ENCODE peak calls at places on chromosomes 3 and 15, in eight cellular contexts. Y is Daoy, N is AG20443, R is NCI-H1417, K is non-pigmented ciliary epithelial cell, E is stromal cell of bone marrow, X is NCI-H446, U is IMR-90. V is an unnamed sample.

GRCh38 chr15:88385078-88385700 is 82.0 kb downstream of the MRPL46 start:
- DNase-seq in Y (no peak), N (peak), R (no peak), K (no peak), E (peak), X (no peak), U (peak), V (no peak)

GRCh38 chr3:43378066-43378935 is 92.0 kb downstream of the SNRK start:
- DNase-seq in Y (peak), N (no peak), R (peak), K (no peak), E (no peak), X (no peak), U (peak), V (no peak)

GRCh38 chr3:13532085-13532484 is 16.8 kb upstream of the FBLN2 start:
- DNase-seq in Y (no peak), N (no peak), R (no peak), K (no peak), E (no peak), X (no peak), U (no peak), V (no peak)

GRCh38 chr3:139797724-139798343 is 120.1 kb upstream of the NMNAT3 start:
- DNase-seq in Y (peak), N (peak), R (no peak), K (no peak), E (no peak), X (no peak), U (peak), V (peak)

GRCh38 chr3:137948400-137949072 is 61.4 kb upstream of the CLDN18 start:
- DNase-seq in Y (no peak), N (no peak), R (peak), K (no peak), E (no peak), X (no peak), U (no peak), V (no peak)

GRCh38 chr15:50140097-50140496 is 21.1 kb upstream of the ATP8B4 start:
- DNase-seq in Y (no peak), N (no peak), R (no peak), K (no peak), E (no peak), X (no peak), U (peak), V (no peak)

GRCh38 chr3:112676659-112677234 is 35.8 kb upstream of the CCDC80 start:
- DNase-seq in Y (peak), N (peak), R (peak), K (peak), E (peak), X (no peak), U (peak), V (peak)

GRCh38 chr3:59235221-59236012 is 185.6 kb upstream of the CFAP20DC start:
- DNase-seq in Y (no peak), N (no peak), R (no peak), K (no peak), E (no peak), X (no peak), U (no peak), V (no peak)

GRCh38 chr3:138234401-138235179 is 47.5 kb downstream of the ARMC8 start:
- DNase-seq in Y (no peak), N (no peak), R (no peak), K (no peak), E (no peak), X (no peak), U (peak), V (no peak)

GRCh38 chr3:177860236-177860635 is 663.0 kb upstream of the TBL1XR1 start:
- DNase-seq in Y (no peak), N (no peak), R (no peak), K (no peak), E (no peak), X (no peak), U (no peak), V (no peak)

GRCh38 chr3:147937341-147937740 is 528.2 kb downstream of the ZIC1 start:
- DNase-seq in Y (no peak), N (no peak), R (no peak), K (no peak), E (no peak), X (no peak), U (peak), V (no peak)